ENCODE peak calls at places on chromosomes 5 and 9, in four cellular contexts. One of them, this sample, is unnamed.

GRCh38 chr9:121963542-121963995 is 129.5 kb downstream of the TTLL11 start:
- DNase-seq in T-helper 2 cell: no peak
- DNase-seq in effector memory CD8-positive, alpha-beta T cell: no peak
- DNase-seq in C1 segment of cervical spinal cord: no peak
- DNase-seq in this sample: no peak

GRCh38 chr9:127694890-127695735 is 11.7 kb upstream of the CFAP157 start:
- DNase-seq in T-helper 2 cell: no peak
- DNase-seq in effector memory CD8-positive, alpha-beta T cell: no peak
- DNase-seq in C1 segment of cervical spinal cord: no peak
- DNase-seq in this sample: no peak

GRCh38 chr5:102554728-102555127 is 55.9 kb upstream of the SLCO6A1 start:
- DNase-seq in T-helper 2 cell: no peak
- DNase-seq in effector memory CD8-positive, alpha-beta T cell: no peak
- DNase-seq in C1 segment of cervical spinal cord: no peak
- DNase-seq in this sample: no peak

GRCh38 chr9:88579363-88579715 is 44.4 kb downstream of the NXNL2 start:
- DNase-seq in T-helper 2 cell: no peak
- DNase-seq in effector memory CD8-positive, alpha-beta T cell: no peak
- DNase-seq in C1 segment of cervical spinal cord: no peak
- DNase-seq in this sample: no peak

GRCh38 chr9:136021171-136021890 is 60.2 kb upstream of the UBAC1 start:
- DNase-seq in T-helper 2 cell: no peak
- DNase-seq in effector memory CD8-positive, alpha-beta T cell: no peak
- DNase-seq in C1 segment of cervical spinal cord: no peak
- DNase-seq in this sample: no peak

GRCh38 chr9:90070056-90070455 is 465.2 kb downstream of the GADD45G start:
- DNase-seq in T-helper 2 cell: no peak
- DNase-seq in effector memory CD8-positive, alpha-beta T cell: no peak
- DNase-seq in C1 segment of cervical spinal cord: no peak
- DNase-seq in this sample: no peak

GRCh38 chr9:123246534-123246933 is 21.9 kb downstream of the STRBP start:
- DNase-seq in T-helper 2 cell: no peak
- DNase-seq in effector memory CD8-positive, alpha-beta T cell: no peak
- DNase-seq in C1 segment of cervical spinal cord: no peak
- DNase-seq in this sample: no peak

GRCh38 chr5:21823588-21823987 is 1029.6 kb downstream of the CDH12 start:
- DNase-seq in T-helper 2 cell: no peak
- DNase-seq in effector memory CD8-positive, alpha-beta T cell: no peak
- DNase-seq in C1 segment of cervical spinal cord: no peak
- DNase-seq in this sample: no peak

GRCh38 chr5:145838276-145838675 is 3.1 kb upstream of the PRELID2 start:
- DNase-seq in T-helper 2 cell: no peak
- DNase-seq in effector memory CD8-positive, alpha-beta T cell: no peak
- DNase-seq in C1 segment of cervical spinal cord: no peak
- DNase-seq in this sample: no peak

GRCh38 chr5:138340008-138340407 is 1.9 kb downstream of the FAM53C start:
- DNase-seq in T-helper 2 cell: no peak
- DNase-seq in effector memory CD8-positive, alpha-beta T cell: no peak
- DNase-seq in C1 segment of cervical spinal cord: no peak
- DNase-seq in this sample: no peak

GRCh38 chr9:20538956-20539355 is 83.3 kb downstream of the MLLT3 start:
- DNase-seq in T-helper 2 cell: no peak
- DNase-seq in effector memory CD8-positive, alpha-beta T cell: no peak
- DNase-seq in C1 segment of cervical spinal cord: no peak
- DNase-seq in this sample: no peak

GRCh38 chr5:178790371-178790770 is 59.9 kb upstream of the ZNF354A start:
- DNase-seq in T-helper 2 cell: no peak
- DNase-seq in effector memory CD8-positive, alpha-beta T cell: no peak
- DNase-seq in C1 segment of cervical spinal cord: no peak
- DNase-seq in this sample: no peak

GRCh38 chr5:166624573-166624972 is 1666.9 kb upstream of the WWC1 start:
- DNase-seq in T-helper 2 cell: no peak
- DNase-seq in effector memory CD8-positive, alpha-beta T cell: no peak
- DNase-seq in C1 segment of cervical spinal cord: no peak
- DNase-seq in this sample: no peak

GRCh38 chr5:31421806-31422586 is 109.9 kb downstream of the DROSHA start:
- DNase-seq in T-helper 2 cell: no peak
- DNase-seq in effector memory CD8-positive, alpha-beta T cell: no peak
- DNase-seq in C1 segment of cervical spinal cord: no peak
- DNase-seq in this sample: no peak

GRCh38 chr9:692636-693459 is 148.6 kb upstream of the DMRT1 start:
- DNase-seq in T-helper 2 cell: no peak
- DNase-seq in effector memory CD8-positive, alpha-beta T cell: no peak
- DNase-seq in C1 segment of cervical spinal cord: peak
- DNase-seq in this sample: no peak

GRCh38 chr5:107779472-107779871 is 108.7 kb upstream of the EFNA5 start:
- DNase-seq in T-helper 2 cell: no peak
- DNase-seq in effector memory CD8-positive, alpha-beta T cell: no peak
- DNase-seq in C1 segment of cervical spinal cord: no peak
- DNase-seq in this sample: no peak

GRCh38 chr5:177447066-177447610 is 524 bp downstream of the PRR7 start:
- DNase-seq in T-helper 2 cell: peak
- DNase-seq in effector memory CD8-positive, alpha-beta T cell: peak
- DNase-seq in C1 segment of cervical spinal cord: peak
- DNase-seq in this sample: peak

GRCh38 chr5:154708845-154709244 is 46.3 kb upstream of the LARP1 start:
- DNase-seq in T-helper 2 cell: no peak
- DNase-seq in effector memory CD8-positive, alpha-beta T cell: no peak
- DNase-seq in C1 segment of cervical spinal cord: no peak
- DNase-seq in this sample: no peak

GRCh38 chr5:32597046-32597629 is 11.8 kb downstream of the SUB1 start:
- DNase-seq in T-helper 2 cell: no peak
- DNase-seq in effector memory CD8-positive, alpha-beta T cell: no peak
- DNase-seq in C1 segment of cervical spinal cord: no peak
- DNase-seq in this sample: no peak

GRCh38 chr5:97266576-97266975 is 83.5 kb upstream of the RIOK2 start:
- DNase-seq in T-helper 2 cell: no peak
- DNase-seq in effector memory CD8-positive, alpha-beta T cell: no peak
- DNase-seq in C1 segment of cervical spinal cord: peak
- DNase-seq in this sample: no peak

GRCh38 chr5:4941957-4942830 is 197.9 kb upstream of the ADAMTS16 start:
- DNase-seq in T-helper 2 cell: no peak
- DNase-seq in effector memory CD8-positive, alpha-beta T cell: no peak
- DNase-seq in C1 segment of cervical spinal cord: no peak
- DNase-seq in this sample: no peak

GRCh38 chr5:154141686-154142300 is 48.7 kb upstream of the GALNT10 start:
- DNase-seq in T-helper 2 cell: no peak
- DNase-seq in effector memory CD8-positive, alpha-beta T cell: no peak
- DNase-seq in C1 segment of cervical spinal cord: no peak
- DNase-seq in this sample: no peak

This sample was measured in effector memory CD4-positive, alpha-beta T cell.